ENCODE peak calls at places on chromosomes 4 and X, in four cellular contexts. One of them, this sample, is unnamed.

GRCh38 chr4:4247711-4248035 is 350 bp downstream of the TMEM128 start:
- DNase-seq in K562: no peak
- DNase-seq in HepG2: no peak
- DNase-seq in GM12878: no peak
- DNase-seq in this sample: no peak

GRCh38 chr4:3807311-3807710 is 41.1 kb downstream of the ADRA2C start:
- DNase-seq in K562: no peak
- DNase-seq in HepG2: no peak
- DNase-seq in GM12878: no peak
- DNase-seq in this sample: no peak

GRCh38 chr4:143784567-143784966 is 84.1 kb upstream of the FREM3 start:
- DNase-seq in K562: no peak
- DNase-seq in HepG2: no peak
- DNase-seq in GM12878: no peak
- DNase-seq in this sample: no peak

GRCh38 chr4:38161208-38162113 is 201.3 kb downstream of the PTTG2 start:
- DNase-seq in K562: no peak
- DNase-seq in HepG2: no peak
- DNase-seq in GM12878: no peak
- DNase-seq in this sample: no peak

GRCh38 chrX:116862340-116862739 is 399.6 kb upstream of the CT83 start:
- DNase-seq in K562: no peak
- DNase-seq in HepG2: no peak
- DNase-seq in GM12878: no peak
- DNase-seq in this sample: no peak

GRCh38 chr4:1209821-1210220 is 37.4 kb upstream of the SPON2 start:
- DNase-seq in K562: peak; percentile 44
- DNase-seq in HepG2: no peak
- DNase-seq in GM12878: no peak
- DNase-seq in this sample: no peak

GRCh38 chrX:102154218-102154860 is 1.4 kb downstream of the BEX5 start:
- DNase-seq in K562: peak; percentile 11
- DNase-seq in HepG2: no peak
- DNase-seq in GM12878: no peak
- DNase-seq in this sample: peak; percentile 60

GRCh38 chr4:67678612-67679011 is 22.3 kb downstream of the UBA6 start:
- DNase-seq in K562: no peak
- DNase-seq in HepG2: no peak
- DNase-seq in GM12878: no peak
- DNase-seq in this sample: no peak

GRCh38 chrX:140389331-140389730 is 115.5 kb downstream of the SOX3 start:
- DNase-seq in K562: no peak
- DNase-seq in HepG2: no peak
- DNase-seq in GM12878: no peak
- DNase-seq in this sample: no peak

GRCh38 chr4:127709456-127709855 is 20.7 kb upstream of the SLC25A31 start:
- DNase-seq in K562: no peak
- DNase-seq in HepG2: no peak
- DNase-seq in GM12878: no peak
- DNase-seq in this sample: no peak

GRCh38 chr4:84085986-84086385 is 413.1 kb downstream of the NKX6-1 start:
- DNase-seq in K562: no peak
- DNase-seq in HepG2: no peak
- DNase-seq in GM12878: no peak
- DNase-seq in this sample: no peak

GRCh38 chr4:177632481-177632880 is 190.2 kb upstream of the AGA start:
- DNase-seq in K562: no peak
- DNase-seq in HepG2: no peak
- DNase-seq in GM12878: no peak
- DNase-seq in this sample: no peak

GRCh38 chr4:182608525-182608924 is 308.7 kb downstream of the DCTD start:
- DNase-seq in K562: no peak
- DNase-seq in HepG2: no peak
- DNase-seq in GM12878: no peak
- DNase-seq in this sample: no peak

GRCh38 chrX:99078301-99078700 is 1331.8 kb downstream of the PCDH19 start:
- DNase-seq in K562: no peak
- DNase-seq in HepG2: peak; percentile 0
- DNase-seq in GM12878: no peak
- DNase-seq in this sample: no peak

GRCh38 chr4:15495621-15496020 is 25.9 kb downstream of the CC2D2A start:
- DNase-seq in K562: no peak
- DNase-seq in HepG2: no peak
- DNase-seq in GM12878: no peak
- DNase-seq in this sample: no peak

GRCh38 chrX:21943460-21944135 is 3.1 kb downstream of the SMS start:
- DNase-seq in K562: no peak
- DNase-seq in HepG2: no peak
- DNase-seq in GM12878: no peak
- DNase-seq in this sample: no peak

GRCh38 chrX:40468033-40468979 is 112.5 kb upstream of the ATP6AP2 start:
- DNase-seq in K562: peak; percentile 51
- DNase-seq in HepG2: peak; percentile 86
- DNase-seq in GM12878: peak; percentile 47
- DNase-seq in this sample: peak; percentile 46

GRCh38 chr4:38011484-38012162 is 51.4 kb downstream of the PTTG2 start:
- DNase-seq in K562: no peak
- DNase-seq in HepG2: no peak
- DNase-seq in GM12878: no peak
- DNase-seq in this sample: no peak

GRCh38 chr4:147096667-147097604 is 151.3 kb upstream of the TTC29 start:
- DNase-seq in K562: peak; percentile 45
- DNase-seq in HepG2: peak; percentile 34
- DNase-seq in GM12878: no peak
- DNase-seq in this sample: peak; percentile 37

GRCh38 chr4:71026086-71026485 is 32.6 kb downstream of the DCK start:
- DNase-seq in K562: peak; percentile 43
- DNase-seq in HepG2: peak; percentile 66
- DNase-seq in GM12878: no peak
- DNase-seq in this sample: no peak

GRCh38 chr4:140099993-140100392 is 54.0 kb downstream of the MAML3 start:
- DNase-seq in K562: no peak
- DNase-seq in HepG2: no peak
- DNase-seq in GM12878: no peak
- DNase-seq in this sample: no peak

GRCh38 chrX:133005038-133005437 is 46.6 kb upstream of the HS6ST2 start:
- DNase-seq in K562: peak; percentile 9
- DNase-seq in HepG2: peak; percentile 3
- DNase-seq in GM12878: no peak
- DNase-seq in this sample: peak; percentile 52

DNA sequence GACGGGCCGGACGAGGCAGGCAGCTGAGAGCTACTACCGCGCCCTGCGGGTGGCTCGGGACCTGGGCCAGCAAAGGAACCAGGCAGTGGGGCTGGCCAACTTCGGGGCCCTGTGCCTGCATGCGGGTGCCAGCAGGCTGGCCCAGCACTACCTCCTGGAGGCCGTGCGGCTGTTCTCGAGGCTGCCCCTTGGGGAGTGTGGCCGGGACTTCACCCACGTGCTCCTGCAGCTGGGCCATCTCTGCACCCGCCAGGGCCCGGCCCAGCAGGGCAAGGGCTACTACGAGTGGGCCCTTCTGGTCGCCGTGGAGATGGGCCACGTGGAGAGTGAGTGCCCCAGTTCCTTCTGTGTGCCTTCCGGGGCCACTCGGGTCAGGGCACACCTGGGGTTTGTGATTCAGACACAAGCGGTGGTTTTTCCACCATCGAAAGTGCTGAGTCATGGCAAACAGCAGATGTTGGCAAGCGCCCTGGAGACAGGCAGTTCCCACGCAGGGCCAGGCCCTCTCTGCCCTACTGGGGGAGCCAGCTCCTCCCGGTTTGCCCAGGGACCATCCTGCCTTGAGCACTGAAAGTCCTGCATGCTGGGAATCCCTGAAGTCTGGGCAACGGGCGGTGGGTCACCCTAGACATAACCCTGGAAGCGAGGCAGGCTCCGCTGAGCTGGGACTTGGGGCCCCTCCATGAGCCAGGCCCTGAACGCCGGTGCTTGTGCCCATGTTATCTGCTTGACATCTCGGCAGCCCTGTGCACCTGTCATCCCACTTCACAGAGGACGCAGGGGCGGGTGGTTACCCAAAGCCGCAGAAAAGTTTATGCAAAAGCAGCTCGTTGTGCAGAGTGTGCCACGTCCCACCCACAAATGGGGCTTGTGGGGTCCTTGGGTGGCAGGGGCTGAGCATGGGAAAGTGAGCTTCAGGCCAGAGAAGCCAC is 29.5 kb downstream of the SH3TC1 start:
- DNase-seq in K562: peak; percentile 58
- DNase-seq in HepG2: no peak
- DNase-seq in GM12878: peak; percentile 76
- DNase-seq in this sample: no peak
- TF ChIP-seq TARDBP in K562: no peak
- TF ChIP-seq TARDBP in HepG2: no peak
- TF ChIP-seq TARDBP in GM12878: no peak
- TF ChIP-seq TARDBP in this sample: no peak

DNA sequence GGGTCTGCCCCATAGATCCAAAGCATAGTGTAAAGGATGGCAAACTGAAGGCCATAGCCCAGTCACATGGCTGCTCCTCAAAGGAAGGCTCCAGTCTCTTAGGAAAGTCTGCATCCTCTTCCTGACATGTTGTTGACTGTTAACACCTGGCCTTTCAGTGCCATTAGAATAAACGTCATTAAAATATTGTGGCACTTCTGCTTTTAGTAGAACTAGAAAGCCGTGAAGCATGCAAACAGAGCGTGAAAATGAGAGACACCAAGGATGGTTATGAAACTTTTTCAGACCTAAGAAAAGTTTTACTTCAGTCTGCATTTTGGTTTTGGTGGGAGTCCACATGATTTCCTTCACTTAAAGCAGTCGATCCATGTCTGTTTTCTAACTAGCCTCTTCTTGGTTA is 41.1 kb upstream of the AFF2 start:
- DNase-seq in K562: no peak
- DNase-seq in HepG2: no peak
- DNase-seq in GM12878: peak; percentile 45
- DNase-seq in this sample: no peak
- TF ChIP-seq TARDBP in K562: no peak
- TF ChIP-seq TARDBP in HepG2: no peak
- TF ChIP-seq TARDBP in GM12878: no peak
- TF ChIP-seq TARDBP in this sample: no peak

DNA sequence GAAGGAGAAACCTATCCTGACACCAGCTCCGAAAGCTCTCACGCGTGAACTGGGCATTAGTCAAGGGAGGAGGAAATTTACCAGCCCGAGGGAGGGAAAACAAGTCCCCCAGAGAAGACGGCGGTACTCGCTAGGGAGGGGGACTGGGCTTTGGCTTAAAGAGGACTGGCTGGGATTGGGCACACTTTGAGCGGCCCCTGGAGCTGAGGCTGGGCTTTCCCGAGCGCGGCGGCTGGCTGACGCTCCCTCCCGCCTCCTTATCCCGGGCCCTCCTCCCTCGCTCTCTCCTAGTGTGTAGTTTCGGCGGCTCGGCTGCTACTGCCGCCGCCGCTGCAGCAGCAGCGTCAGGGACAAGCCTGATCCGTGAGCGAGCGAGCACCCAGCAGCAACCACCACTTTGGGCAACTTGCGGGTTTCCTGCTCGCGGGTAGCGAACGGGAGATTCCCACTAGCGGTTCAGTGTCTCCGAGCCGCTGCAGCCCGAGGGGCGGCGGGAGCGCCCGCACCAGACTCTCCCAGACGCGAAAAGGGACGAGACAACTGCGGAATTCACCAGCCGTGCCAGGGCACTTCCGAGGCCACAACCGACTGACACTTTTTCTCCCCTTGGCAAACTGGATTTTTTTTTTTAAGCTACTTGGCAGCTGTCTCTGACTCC is 677 bp upstream of the PCDH7 start:
- DNase-seq in K562: no peak
- DNase-seq in HepG2: no peak
- DNase-seq in GM12878: no peak
- DNase-seq in this sample: peak; percentile 26
- TF ChIP-seq TARDBP in K562: no peak
- TF ChIP-seq TARDBP in HepG2: no peak
- TF ChIP-seq TARDBP in GM12878: no peak
- TF ChIP-seq TARDBP in this sample: no peak

DNA sequence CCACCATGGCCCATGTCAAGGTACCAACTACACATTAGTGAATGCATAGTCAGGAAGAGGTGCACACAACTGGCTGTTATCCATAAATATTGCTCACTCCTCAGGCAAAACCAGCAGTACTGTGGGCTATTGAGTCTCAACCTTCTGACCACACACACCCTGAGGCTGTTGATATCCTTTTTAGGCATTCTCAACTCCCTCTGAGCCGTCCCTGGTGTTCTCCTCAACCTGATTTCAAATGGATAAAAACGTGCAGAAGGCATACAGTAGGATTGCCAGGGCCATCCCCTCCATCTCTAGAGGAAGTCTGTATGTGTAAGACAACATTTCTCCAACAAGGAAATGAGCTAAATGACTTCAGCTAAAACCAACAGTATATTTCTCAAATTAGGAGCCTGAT is 98.7 kb upstream of the KLHL13 start:
- DNase-seq in K562: no peak
- DNase-seq in HepG2: no peak
- DNase-seq in GM12878: no peak
- DNase-seq in this sample: no peak
- TF ChIP-seq TARDBP in K562: no peak
- TF ChIP-seq TARDBP in HepG2: no peak
- TF ChIP-seq TARDBP in GM12878: no peak
- TF ChIP-seq TARDBP in this sample: no peak

GRCh38 chrX:46203115-46203514 is 342.1 kb downstream of the ZNF674 start:
- DNase-seq in K562: no peak
- DNase-seq in HepG2: no peak
- DNase-seq in GM12878: no peak
- DNase-seq in this sample: no peak
- TF ChIP-seq TARDBP in K562: no peak
- TF ChIP-seq TARDBP in HepG2: no peak
- TF ChIP-seq TARDBP in GM12878: no peak
- TF ChIP-seq TARDBP in this sample: no peak

This sample was measured in HEK293T.